ENCODE peak calls at places on chromosomes 2 and 18, in seven cellular contexts. One of them, this sample, is unnamed.

GRCh38 chr2:119387381-119388129 is 20.8 kb downstream of the DBI start:
- DNase-seq in neuronal stem cell: no peak
- DNase-seq in H1: no peak
- DNase-seq in H9: no peak
- DNase-seq in mesendoderm: peak; percentile 39
- DNase-seq in trophoblast cell: peak; percentile 52
- DNase-seq in IMR-90: peak; percentile 20
- DNase-seq in this sample: peak; percentile 70

GRCh38 chr2:51263921-51264320 is 232.0 kb upstream of the NRXN1 start:
- DNase-seq in trophoblast cell: peak; percentile 21
- DNase-seq in H1: no peak
- DNase-seq in neuronal stem cell: no peak
- DNase-seq in H9: no peak
- DNase-seq in mesendoderm: peak; percentile 41
- DNase-seq in IMR-90: no peak
- DNase-seq in this sample: no peak

GRCh38 chr18:41940506-41941215 is 14.4 kb upstream of the PIK3C3 start:
- DNase-seq in mesendoderm: peak; percentile 97
- DNase-seq in H9: peak; percentile 33
- DNase-seq in trophoblast cell: peak; percentile 90
- DNase-seq in neuronal stem cell: no peak
- DNase-seq in H1: peak; percentile 41
- DNase-seq in IMR-90: peak; percentile 97
- DNase-seq in this sample: peak; percentile 92

GRCh38 chr18:54766631-54767030 is 61.6 kb upstream of the RAB27B start:
- DNase-seq in H1: no peak
- DNase-seq in neuronal stem cell: no peak
- DNase-seq in H9: no peak
- DNase-seq in IMR-90: no peak
- DNase-seq in trophoblast cell: peak; percentile 93
- DNase-seq in mesendoderm: no peak
- DNase-seq in this sample: no peak

GRCh38 chr2:235614176-235614860 is 120.5 kb downstream of the AGAP1 start:
- DNase-seq in trophoblast cell: no peak
- DNase-seq in mesendoderm: no peak
- DNase-seq in IMR-90: no peak
- DNase-seq in neuronal stem cell: no peak
- DNase-seq in H9: no peak
- DNase-seq in H1: no peak
- DNase-seq in this sample: no peak

GRCh38 chr18:21168880-21169279 is 57.3 kb upstream of the ROCK1 start:
- DNase-seq in IMR-90: no peak
- DNase-seq in mesendoderm: no peak
- DNase-seq in H9: no peak
- DNase-seq in neuronal stem cell: no peak
- DNase-seq in H1: no peak
- DNase-seq in trophoblast cell: no peak
- DNase-seq in this sample: no peak

GRCh38 chr2:138829326-138829725 is 49.1 kb upstream of the NXPH2 start:
- DNase-seq in trophoblast cell: peak; percentile 70
- DNase-seq in H9: peak; percentile 66
- DNase-seq in H1: peak; percentile 23
- DNase-seq in IMR-90: peak; percentile 4
- DNase-seq in neuronal stem cell: peak; percentile 48
- DNase-seq in mesendoderm: peak; percentile 75
- DNase-seq in this sample: peak; percentile 40

GRCh38 chr2:80454628-80455027 is 150.1 kb upstream of the LRRTM1 start:
- DNase-seq in IMR-90: no peak
- DNase-seq in trophoblast cell: no peak
- DNase-seq in H1: no peak
- DNase-seq in H9: no peak
- DNase-seq in mesendoderm: peak; percentile 1
- DNase-seq in neuronal stem cell: no peak
- DNase-seq in this sample: no peak

GRCh38 chr2:237514474-237515130 is 27.6 kb downstream of the MLPH start:
- DNase-seq in IMR-90: no peak
- DNase-seq in H9: no peak
- DNase-seq in neuronal stem cell: no peak
- DNase-seq in mesendoderm: no peak
- DNase-seq in H1: no peak
- DNase-seq in trophoblast cell: no peak
- DNase-seq in this sample: no peak

GRCh38 chr2:9638532-9638931 is 7.7 kb upstream of the YWHAQ start:
- DNase-seq in mesendoderm: no peak
- DNase-seq in H1: no peak
- DNase-seq in trophoblast cell: no peak
- DNase-seq in H9: no peak
- DNase-seq in neuronal stem cell: no peak
- DNase-seq in IMR-90: peak; percentile 97
- DNase-seq in this sample: peak; percentile 97

GRCh38 chr2:28469304-28469703 is 26.6 kb upstream of the PLB1 start:
- DNase-seq in IMR-90: peak; percentile 49
- DNase-seq in H9: no peak
- DNase-seq in trophoblast cell: no peak
- DNase-seq in mesendoderm: no peak
- DNase-seq in neuronal stem cell: no peak
- DNase-seq in H1: no peak
- DNase-seq in this sample: no peak

GRCh38 chr2:238847432-238847801 is 468 bp upstream of the TWIST2 start:
- DNase-seq in mesendoderm: peak; percentile 35
- DNase-seq in IMR-90: no peak
- DNase-seq in neuronal stem cell: no peak
- DNase-seq in trophoblast cell: no peak
- DNase-seq in H1: no peak
- DNase-seq in H9: no peak
- DNase-seq in this sample: peak; percentile 47

DNA sequence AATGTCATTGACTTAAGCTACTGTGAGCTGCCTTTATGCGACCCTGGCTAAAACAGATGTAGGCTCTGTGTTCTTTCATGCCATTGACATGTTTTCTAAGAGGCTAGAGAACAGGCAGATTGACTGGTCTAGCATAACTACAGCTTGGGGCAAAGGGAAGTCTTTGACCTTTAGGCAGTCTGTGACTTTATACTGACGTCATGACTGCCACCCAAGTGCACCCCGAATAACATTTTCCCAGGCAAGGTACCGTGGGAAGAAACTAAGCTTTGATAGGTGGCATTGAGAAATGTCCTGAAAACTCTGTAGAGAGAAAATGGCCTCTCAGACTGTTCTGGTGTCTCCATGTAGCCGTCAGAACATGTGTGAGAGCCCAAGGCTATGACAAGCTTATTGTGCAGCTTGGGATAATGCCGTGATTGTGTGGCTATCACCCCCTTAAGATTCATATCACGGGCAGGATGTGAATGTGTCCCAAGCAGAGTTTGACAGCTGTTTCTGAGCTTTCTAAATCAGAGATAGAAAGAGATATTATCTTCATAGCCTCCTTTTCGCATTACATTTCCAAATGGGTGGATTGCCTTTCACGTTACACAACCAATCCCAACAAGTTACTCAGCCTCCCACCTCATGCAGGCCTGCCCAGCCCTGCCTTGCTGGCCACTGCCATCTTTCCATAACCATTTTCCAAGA is 672.2 kb upstream of the ACVR2A start:
- DNase-seq in H1: no peak
- DNase-seq in trophoblast cell: peak; percentile 32
- DNase-seq in mesendoderm: no peak
- DNase-seq in IMR-90: no peak
- DNase-seq in neuronal stem cell: no peak
- DNase-seq in H9: no peak
- DNase-seq in this sample: no peak
- H3K4ac ChIP-seq in H1: no peak overlapping the region
- H3K4ac ChIP-seq in trophoblast cell: no peak overlapping the region
- H3K4ac ChIP-seq in mesendoderm: no peak overlapping the region
- H3K4ac ChIP-seq in IMR-90: no peak overlapping the region
- H3K4ac ChIP-seq in neuronal stem cell: no peak overlapping the region
- H3K4ac ChIP-seq in H9: no peak overlapping the region
- H3K4ac ChIP-seq in this sample: no peak overlapping the region

DNA sequence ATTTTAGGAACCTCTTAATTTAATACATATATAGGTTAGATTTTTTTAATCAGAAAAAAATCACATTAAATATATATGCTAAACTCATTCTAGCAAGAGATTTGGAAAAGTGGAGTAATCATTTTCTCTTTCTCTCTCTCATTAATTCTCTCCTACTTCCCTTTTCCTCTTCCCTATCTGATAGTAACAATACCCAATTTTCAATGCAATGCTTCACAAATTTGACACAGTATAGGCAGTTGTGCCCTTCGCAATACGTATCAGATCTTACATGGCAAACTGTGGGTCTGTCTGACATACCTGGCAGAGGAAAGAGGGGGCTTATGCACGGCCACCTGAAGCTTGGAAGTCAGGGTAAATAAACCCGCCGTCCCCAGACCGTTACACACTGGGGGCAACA is 444.3 kb downstream of the NBAS start:
- DNase-seq in H9: no peak
- DNase-seq in trophoblast cell: no peak
- DNase-seq in IMR-90: no peak
- DNase-seq in neuronal stem cell: no peak
- DNase-seq in mesendoderm: no peak
- DNase-seq in H1: no peak
- DNase-seq in this sample: no peak
- H3K4ac ChIP-seq in H9: no peak overlapping the region
- H3K4ac ChIP-seq in trophoblast cell: no peak overlapping the region
- H3K4ac ChIP-seq in IMR-90: no peak overlapping the region
- H3K4ac ChIP-seq in neuronal stem cell: no peak overlapping the region
- H3K4ac ChIP-seq in mesendoderm: no peak overlapping the region
- H3K4ac ChIP-seq in H1: no peak overlapping the region
- H3K4ac ChIP-seq in this sample: no peak overlapping the region

GRCh38 chr2:11559786-11560155 is 25.9 kb downstream of the GREB1 start:
- DNase-seq in H9: no peak
- DNase-seq in neuronal stem cell: no peak
- DNase-seq in IMR-90: no peak
- DNase-seq in H1: no peak
- DNase-seq in trophoblast cell: no peak
- DNase-seq in mesendoderm: peak; percentile 90
- DNase-seq in this sample: no peak
- H3K4ac ChIP-seq in H9: no peak overlapping the region
- H3K4ac ChIP-seq in neuronal stem cell: no peak overlapping the region
- H3K4ac ChIP-seq in IMR-90: no peak overlapping the region
- H3K4ac ChIP-seq in H1: no peak overlapping the region
- H3K4ac ChIP-seq in trophoblast cell: no peak overlapping the region
- H3K4ac ChIP-seq in mesendoderm: no peak overlapping the region
- H3K4ac ChIP-seq in this sample: no peak overlapping the region

DNA sequence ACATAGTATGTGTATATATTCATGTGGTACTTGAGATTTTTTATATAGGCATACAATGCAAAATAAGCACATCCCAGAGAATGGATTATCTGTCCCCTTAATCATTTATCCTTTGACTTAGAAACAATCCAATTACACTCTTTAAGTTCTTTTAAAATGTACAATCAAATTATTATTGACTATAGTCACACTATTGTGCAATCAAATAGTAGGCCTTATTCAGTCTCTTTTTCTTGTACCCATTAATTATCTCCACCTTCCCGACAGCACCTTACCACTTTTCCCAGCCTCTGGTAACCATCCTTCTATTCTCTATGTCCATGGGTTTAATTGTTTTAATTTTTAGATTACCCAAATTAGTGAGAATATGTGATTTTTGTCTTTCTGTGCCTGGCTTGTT is 914.1 kb downstream of the CCDC85A start:
- DNase-seq in IMR-90: no peak
- DNase-seq in H9: no peak
- DNase-seq in neuronal stem cell: no peak
- DNase-seq in mesendoderm: no peak
- DNase-seq in trophoblast cell: no peak
- DNase-seq in H1: no peak
- DNase-seq in this sample: no peak
- H3K4ac ChIP-seq in IMR-90: no peak overlapping the region
- H3K4ac ChIP-seq in H9: no peak overlapping the region
- H3K4ac ChIP-seq in neuronal stem cell: no peak overlapping the region
- H3K4ac ChIP-seq in mesendoderm: no peak overlapping the region
- H3K4ac ChIP-seq in trophoblast cell: no peak overlapping the region
- H3K4ac ChIP-seq in H1: no peak overlapping the region
- H3K4ac ChIP-seq in this sample: no peak overlapping the region

GRCh38 chr2:66109419-66109818 is 325.5 kb upstream of the MEIS1 start:
- DNase-seq in mesendoderm: no peak
- DNase-seq in H9: no peak
- DNase-seq in IMR-90: no peak
- DNase-seq in H1: no peak
- DNase-seq in neuronal stem cell: no peak
- DNase-seq in trophoblast cell: no peak
- DNase-seq in this sample: no peak

GRCh38 chr2:66113116-66113515 is 321.8 kb upstream of the MEIS1 start:
- DNase-seq in H9: no peak
- DNase-seq in trophoblast cell: no peak
- DNase-seq in neuronal stem cell: no peak
- DNase-seq in mesendoderm: no peak
- DNase-seq in H1: no peak
- DNase-seq in IMR-90: no peak
- DNase-seq in this sample: no peak

GRCh38 chr2:66111706-66112105 is 323.2 kb upstream of the MEIS1 start:
- DNase-seq in mesendoderm: no peak
- DNase-seq in H1: no peak
- DNase-seq in neuronal stem cell: no peak
- DNase-seq in H9: no peak
- DNase-seq in IMR-90: no peak
- DNase-seq in trophoblast cell: no peak
- DNase-seq in this sample: no peak

GRCh38 chr2:66110071-66110470 is 324.9 kb upstream of the MEIS1 start:
- DNase-seq in H9: no peak
- DNase-seq in IMR-90: no peak
- DNase-seq in mesendoderm: no peak
- DNase-seq in trophoblast cell: peak; percentile 70
- DNase-seq in H1: no peak
- DNase-seq in neuronal stem cell: no peak
- DNase-seq in this sample: no peak

DNA sequence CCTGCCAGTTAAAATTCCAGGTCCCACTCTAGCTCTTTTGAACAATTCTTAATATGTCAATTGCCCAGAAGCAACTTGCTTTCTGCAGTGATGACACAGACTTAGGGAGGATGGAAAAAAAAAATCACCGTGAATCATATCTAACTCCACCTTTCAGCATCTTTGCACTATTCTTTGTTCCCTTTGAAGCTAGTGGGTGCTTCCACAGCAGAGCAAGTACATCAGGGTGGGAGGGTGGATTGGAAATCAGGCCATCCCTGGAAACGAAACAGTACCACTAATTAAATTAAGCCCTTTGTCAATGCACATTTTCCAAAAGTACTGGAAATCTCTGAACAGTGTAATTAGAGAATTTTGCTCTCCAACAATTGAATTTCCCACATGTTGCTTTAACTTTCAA is 324.3 kb upstream of the MEIS1 start:
- DNase-seq in neuronal stem cell: no peak
- DNase-seq in H9: no peak
- DNase-seq in H1: no peak
- DNase-seq in mesendoderm: no peak
- DNase-seq in IMR-90: no peak
- DNase-seq in trophoblast cell: no peak
- DNase-seq in this sample: no peak
- H3K4ac ChIP-seq in neuronal stem cell: no peak overlapping the region
- H3K4ac ChIP-seq in H9: no peak overlapping the region
- H3K4ac ChIP-seq in H1: no peak overlapping the region
- H3K4ac ChIP-seq in mesendoderm: no peak overlapping the region
- H3K4ac ChIP-seq in IMR-90: no peak overlapping the region
- H3K4ac ChIP-seq in trophoblast cell: no peak overlapping the region
- H3K4ac ChIP-seq in this sample: no peak overlapping the region

DNA sequence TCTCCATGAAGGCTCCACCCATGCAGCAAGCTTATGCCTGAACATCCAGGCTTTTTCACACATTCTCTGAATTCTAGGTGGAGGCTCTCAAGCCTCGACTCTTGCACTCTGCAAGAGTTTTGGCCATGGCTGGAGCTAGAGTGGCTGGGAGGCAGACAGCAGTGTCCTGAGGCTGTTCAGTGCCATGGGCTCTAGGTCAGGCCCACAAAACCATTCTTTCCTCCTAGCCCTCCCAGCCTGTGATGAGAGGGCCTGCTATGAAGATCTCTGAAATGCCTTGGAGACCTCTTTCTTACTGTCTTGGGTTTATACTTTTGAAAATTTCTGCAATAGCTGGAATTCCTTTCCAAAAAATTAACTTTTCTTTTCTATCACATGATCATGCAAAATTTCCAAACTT is 210.7 kb downstream of the RND3 start:
- DNase-seq in mesendoderm: no peak
- DNase-seq in H1: no peak
- DNase-seq in H9: no peak
- DNase-seq in trophoblast cell: no peak
- DNase-seq in neuronal stem cell: no peak
- DNase-seq in IMR-90: no peak
- DNase-seq in this sample: no peak
- H3K4ac ChIP-seq in mesendoderm: no peak overlapping the region
- H3K4ac ChIP-seq in H1: no peak overlapping the region
- H3K4ac ChIP-seq in H9: no peak overlapping the region
- H3K4ac ChIP-seq in trophoblast cell: no peak overlapping the region
- H3K4ac ChIP-seq in neuronal stem cell: no peak overlapping the region
- H3K4ac ChIP-seq in IMR-90: no peak overlapping the region
- H3K4ac ChIP-seq in this sample: no peak overlapping the region